ENCODE peak calls at places on chromosomes 7 and 10, in four cellular contexts. R is K562, S is HepG2, C is GM12878. I is an unnamed sample.

GRCh38 chr7:92695308-92696261 is 105.4 kb upstream of the FAM133B start:
- DNase-seq in R (no peak), S (peak; percentile 99), C (no peak), I (peak; percentile 82)

GRCh38 chr7:150383710-150384397 is 4.7 kb downstream of the ZNF775 start:
- DNase-seq in R (peak; percentile 41), S (peak; percentile 98), C (no peak), I (peak; percentile 97)

GRCh38 chr7:148865283-148865682 is 18.8 kb downstream of the EZH2 start:
- DNase-seq in R (no peak), S (no peak), C (no peak), I (no peak)

GRCh38 chr10:118564652-118565051 is 30.8 kb downstream of the PRLHR start:
- DNase-seq in R (no peak), S (no peak), C (no peak), I (peak; percentile 82)

GRCh38 chr10:91756286-91756685 is 41.9 kb upstream of the TNKS2 start:
- DNase-seq in R (no peak), S (no peak), C (no peak), I (no peak)

GRCh38 chr10:689433-690226 is at the start of gene DIP2C:
- DNase-seq in R (no peak), S (peak; percentile 16), C (no peak), I (peak; percentile 80)

GRCh38 chr10:13352519-13352918 is 4.4 kb upstream of the SEPHS1 start:
- DNase-seq in R (no peak), S (peak; percentile 26), C (no peak), I (peak; percentile 78)

GRCh38 chr10:112735041-112735690 is 214.9 kb upstream of the TCF7L2 start:
- DNase-seq in R (no peak), S (no peak), C (no peak), I (no peak)

GRCh38 chr7:117825132-117825531 is 48.1 kb downstream of the CTTNBP2 start:
- DNase-seq in R (no peak), S (no peak), C (no peak), I (no peak)

GRCh38 chr7:2709553-2710165 is 21.7 kb downstream of the AMZ1 start:
- DNase-seq in R (peak; percentile 88), S (peak; percentile 60), C (peak; percentile 61), I (peak; percentile 93)

GRCh38 chr10:124105594-124105993 is 12.2 kb upstream of the CHST15 start:
- DNase-seq in R (no peak), S (no peak), C (no peak), I (no peak)

GRCh38 chr10:51403522-51403921 is 295.9 kb downstream of the CSTF2T start:
- DNase-seq in R (no peak), S (no peak), C (no peak), I (no peak)

GRCh38 chr7:87416682-87417587 is 58.5 kb downstream of the ABCB4 start:
- DNase-seq in R (peak; percentile 47), S (peak; percentile 59), C (peak; percentile 44), I (peak; percentile 86)

GRCh38 chr10:9646201-9646600 is 1371.5 kb upstream of the CELF2 start:
- DNase-seq in R (no peak), S (no peak), C (no peak), I (no peak)

GRCh38 chr7:32164341-32164996 is 94.3 kb upstream of the PDE1C start:
- DNase-seq in R (peak; percentile 21), S (peak; percentile 43), C (no peak), I (peak; percentile 75)

GRCh38 chr7:143983960-143984359 is 16.2 kb upstream of the OR6B1 start:
- DNase-seq in R (no peak), S (no peak), C (no peak), I (no peak)

GRCh38 chr7:137820677-137821420 is 25.9 kb downstream of the DGKI start:
- DNase-seq in R (no peak), S (no peak), C (no peak), I (peak; percentile 53)

GRCh38 chr7:129769866-129770808 is 158.6 kb downstream of the NRF1 start:
- DNase-seq in R (no peak), S (no peak), C (no peak), I (no peak)

GRCh38 chr7:95246935-95247370 is 77.4 kb downstream of the PON1 start:
- DNase-seq in R (peak; percentile 27), S (peak; percentile 54), C (peak; percentile 5), I (peak; percentile 92)

GRCh38 chr7:71182536-71182935 is 50.6 kb downstream of the GALNT17 start:
- DNase-seq in R (no peak), S (no peak), C (no peak), I (no peak)

GRCh38 chr7:153224890-153225289 is 465.3 kb downstream of the ACTR3B start:
- DNase-seq in R (no peak), S (no peak), C (no peak), I (no peak)

GRCh38 chr7:22863156-22863899 is 40.7 kb upstream of the TOMM7 start:
- DNase-seq in R (no peak), S (no peak), C (no peak), I (no peak)

GRCh38 chr10:96579133-96579532 is 7.7 kb downstream of the TM9SF3 start:
- DNase-seq in R (no peak), S (no peak), C (no peak), I (no peak)

GRCh38 chr7:38411404-38411803 is 138.0 kb upstream of the TARP start:
- DNase-seq in R (no peak), S (peak; percentile 28), C (no peak), I (peak; percentile 83)

GRCh38 chr10:46530249-46531186 is 25.9 kb downstream of the GPRIN2 start:
- DNase-seq in R (no peak), S (peak; percentile 49), C (no peak), I (no peak)

GRCh38 chr10:108757946-108758345 is 1165.4 kb downstream of the XPNPEP1 start:
- DNase-seq in R (no peak), S (no peak), C (no peak), I (no peak)

GRCh38 chr10:59560990-59561389 is 148.7 kb downstream of the SLC16A9 start:
- DNase-seq in R (no peak), S (peak; percentile 3), C (no peak), I (no peak)

GRCh38 chr10:805635-806305 is 116.3 kb upstream of the DIP2C start:
- DNase-seq in R (no peak), S (no peak), C (no peak), I (peak; percentile 19)

GRCh38 chr7:144497296-144497695 is 93.8 kb upstream of the NOBOX start:
- DNase-seq in R (no peak), S (no peak), C (no peak), I (no peak)

GRCh38 chr7:153151766-153152165 is 392.2 kb downstream of the ACTR3B start:
- DNase-seq in R (no peak), S (no peak), C (no peak), I (no peak)

GRCh38 chr7:33040803-33041516 is 21.6 kb downstream of the NT5C3A start:
- DNase-seq in R (no peak), S (no peak), C (peak; percentile 89), I (no peak)

GRCh38 chr10:14093735-14094484 is 236.8 kb downstream of the FRMD4A start:
- DNase-seq in R (no peak), S (no peak), C (no peak), I (peak; percentile 84)

GRCh38 chr10:31864834-31865518 is 63.7 kb downstream of the ARHGAP12 start:
- DNase-seq in R (no peak), S (peak; percentile 48), C (no peak), I (peak; percentile 82)

GRCh38 chr10:58797356-58797755 is 284.7 kb downstream of the BICC1 start:
- DNase-seq in R (no peak), S (no peak), C (no peak), I (no peak)

GRCh38 chr7:29636009-29636351 is 72.3 kb downstream of the PRR15 start:
- DNase-seq in R (no peak), S (no peak), C (no peak), I (no peak)

GRCh38 chr7:108385834-108386422 is 70.3 kb downstream of the NRCAM start:
- DNase-seq in R (no peak), S (no peak), C (no peak), I (no peak)

GRCh38 chr10:46251857-46252847 is 34.6 kb upstream of the ANTXRL start:
- DNase-seq in R (no peak), S (no peak), C (no peak), I (no peak)

GRCh38 chr10:86292462-86293322 is 73.9 kb downstream of the GRID1 start:
- DNase-seq in R (no peak), S (no peak), C (no peak), I (no peak)

DNA sequence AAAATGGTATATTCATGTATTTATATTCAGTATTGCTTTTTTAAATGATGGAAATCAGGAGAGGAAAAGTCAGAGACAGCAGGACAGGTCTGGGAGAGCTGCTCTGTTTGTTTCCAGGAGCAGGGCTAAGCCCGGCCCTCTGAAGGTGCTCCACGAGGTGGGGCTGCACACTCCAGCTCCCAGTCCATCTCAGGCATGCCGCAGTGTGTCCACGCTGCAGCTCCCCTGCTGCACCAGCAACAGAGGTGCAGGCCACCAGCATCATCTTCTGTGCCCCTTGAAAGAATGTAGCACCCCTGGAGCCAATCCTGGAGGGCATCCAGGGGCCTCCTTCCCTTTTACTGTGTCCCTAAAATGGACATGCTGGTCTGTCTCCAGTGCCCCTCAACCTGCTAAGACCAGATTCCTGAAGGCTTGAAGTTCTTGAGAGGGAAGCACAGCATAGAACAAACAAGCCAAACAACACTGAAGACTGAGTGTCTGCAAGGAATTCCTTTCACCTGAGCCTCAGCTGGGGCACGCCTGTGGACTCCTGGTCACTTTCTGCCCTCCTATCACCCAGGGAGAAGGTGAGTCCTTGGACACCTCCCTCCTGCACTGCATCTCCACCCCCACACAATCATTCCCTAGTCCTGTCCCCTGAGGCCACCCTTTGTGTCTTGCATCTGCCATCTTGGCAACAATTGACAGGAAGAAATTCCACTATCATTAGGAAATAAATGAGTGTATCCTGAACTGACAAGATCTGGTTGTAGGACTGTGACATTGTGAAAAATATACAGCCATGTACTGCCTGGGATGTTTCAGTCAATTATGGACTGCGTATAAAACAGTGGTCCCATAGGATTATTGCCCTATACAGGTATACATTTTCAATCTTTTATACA is 100.5 kb downstream of the CXCL12 start:
- DNase-seq in R (no peak), S (peak; percentile 23), C (no peak), I (no peak)
- TF ChIP-seq REST in R (no peak), S (no peak), C (no peak), I (no peak)

GRCh38 chr7:68694656-68695055 is 903.6 kb upstream of the AUTS2 start:
- DNase-seq in R (no peak), S (no peak), C (no peak), I (no peak)
- TF ChIP-seq CREB1 in R (no peak), S (no peak), C (no peak), I (no peak)

DNA sequence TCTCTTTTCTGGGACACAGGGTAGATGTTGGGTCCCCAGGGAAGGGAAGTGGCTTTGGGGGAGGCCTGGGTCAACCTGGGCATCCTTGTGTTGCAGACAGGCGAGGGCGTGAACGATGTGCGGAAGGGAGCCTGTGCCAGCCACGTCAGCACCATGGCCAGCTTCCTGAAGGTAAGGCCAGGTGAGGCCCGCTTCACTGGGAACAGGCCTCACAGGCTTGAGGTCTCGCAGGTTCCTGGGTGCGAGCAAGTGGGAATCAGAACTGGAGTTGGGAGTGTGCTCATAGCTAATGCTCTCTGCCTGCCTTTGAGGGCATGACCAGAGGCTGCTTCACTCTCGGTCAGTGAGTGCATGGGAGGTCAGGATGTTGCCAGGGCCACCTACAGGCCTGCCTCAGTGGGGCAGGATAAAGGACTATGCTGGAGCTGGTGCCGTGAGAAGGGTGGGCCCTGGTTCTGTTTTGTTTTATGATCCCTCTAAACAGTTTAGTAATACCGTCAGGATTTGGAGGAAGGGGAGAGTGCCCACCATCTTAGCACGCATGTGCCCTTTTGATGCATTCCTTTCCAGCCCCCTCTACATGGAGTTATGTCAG is 8.4 kb downstream of the DBNL start:
- DNase-seq in R (no peak), S (no peak), C (no peak), I (no peak)
- TF ChIP-seq REST in R (no peak), S (no peak), C (peak; percentile 37), I (peak; percentile 55)

GRCh38 chr7:106216517-106217088 is 68.2 kb downstream of the NAMPT start:
- DNase-seq in R (peak; percentile 51), S (no peak), C (no peak), I (no peak)
- TF ChIP-seq CREB1 in R (peak; percentile 31), S (no peak), C (no peak), I (no peak)

GRCh38 chr10:114872519-114873087 is 51.0 kb downstream of the FHIP2A start:
- DNase-seq in R (no peak), S (no peak), C (no peak), I (no peak)
- TF ChIP-seq REST in R (no peak), S (no peak), C (no peak), I (no peak)

I was measured in GM23338.